ENCODE peak calls at places on chromosome 13, in nine cellular contexts. D is BJ; I is CD8-positive, alpha-beta memory T cell; W is left ventricle myocardium inferior; P is IMR-90; O is heart left ventricle; J is thoracic aorta; K is RWPE2; Z is tibial artery. R is an unnamed sample. For H3K36me3 and H3K27me3, the result is how much of the 10 kb centered on the place peaks cover.

GRCh38 chr13:98284677-98285076 is 107.6 kb upstream of the RNF113B start:
- DNase-seq in O (no peak), J (no peak), I (no peak), P (no peak), D (no peak), W (no peak), K (no peak), Z (no peak), R (no peak)

GRCh38 chr13:59609421-59609820 is 554.3 kb downstream of the DIAPH3 start:
- DNase-seq in Z (no peak), W (no peak), K (no peak), D (no peak), I (no peak), J (no peak), O (no peak), P (no peak), R (no peak)

GRCh38 chr13:53200498-53201453 is 172.2 kb downstream of the OLFM4 start:
- DNase-seq in D (no peak), Z (no peak), O (peak), W (peak), J (no peak), K (no peak), I (no peak), P (peak), R (peak)

GRCh38 chr13:73608157-73608516 is 526.1 kb downstream of the KLF12 start:
- DNase-seq in O (no peak), D (no peak), Z (no peak), I (no peak), J (no peak), K (no peak), W (no peak), P (no peak), R (no peak)

GRCh38 chr13:52447354-52447753 is 3.1 kb downstream of the VPS36 start:
- DNase-seq in P (peak), W (no peak), I (no peak), J (no peak), K (no peak), D (no peak), Z (no peak), O (no peak), R (peak)

GRCh38 chr13:46089213-46089612 is 15.6 kb downstream of the CPB2 start:
- DNase-seq in D (no peak), W (no peak), P (no peak), O (no peak), Z (no peak), K (no peak), J (no peak), I (no peak), R (no peak)

GRCh38 chr13:98575009-98575866 is 1.7 kb downstream of the STK24 start:
- DNase-seq in D (no peak), W (no peak), O (no peak), P (no peak), Z (no peak), K (no peak), I (no peak), J (no peak), R (no peak)

GRCh38 chr13:112567161-112567862 is 20.6 kb downstream of the TUBGCP3 start:
- DNase-seq in J (no peak), O (no peak), W (no peak), Z (no peak), I (no peak), P (peak), K (no peak), D (no peak), R (no peak)

GRCh38 chr13:77737583-77738200 is 40.2 kb downstream of the SLAIN1 start:
- DNase-seq in J (no peak), I (no peak), W (no peak), Z (no peak), D (no peak), P (no peak), K (no peak), O (no peak), R (no peak)

GRCh38 chr13:71880753-71881541 is 13.9 kb upstream of the DACH1 start:
- DNase-seq in O (no peak), Z (no peak), D (no peak), J (no peak), K (no peak), W (no peak), I (no peak), P (no peak), R (no peak)

GRCh38 chr13:36601186-36601585 is 72.6 kb upstream of the SERTM1 start:
- DNase-seq in W (no peak), D (no peak), O (no peak), J (no peak), Z (no peak), I (no peak), K (no peak), P (no peak), R (no peak)

GRCh38 chr13:34035676-34036325 is 217.9 kb downstream of the RFC3 start:
- DNase-seq in K (no peak), Z (no peak), I (no peak), P (no peak), W (no peak), O (no peak), J (no peak), D (no peak), R (no peak)

GRCh38 chr13:52411629-52412028 is 5.7 kb upstream of the THSD1 start:
- DNase-seq in Z (no peak), O (no peak), K (no peak), W (no peak), J (no peak), D (no peak), I (no peak), P (peak), R (no peak)

DNA sequence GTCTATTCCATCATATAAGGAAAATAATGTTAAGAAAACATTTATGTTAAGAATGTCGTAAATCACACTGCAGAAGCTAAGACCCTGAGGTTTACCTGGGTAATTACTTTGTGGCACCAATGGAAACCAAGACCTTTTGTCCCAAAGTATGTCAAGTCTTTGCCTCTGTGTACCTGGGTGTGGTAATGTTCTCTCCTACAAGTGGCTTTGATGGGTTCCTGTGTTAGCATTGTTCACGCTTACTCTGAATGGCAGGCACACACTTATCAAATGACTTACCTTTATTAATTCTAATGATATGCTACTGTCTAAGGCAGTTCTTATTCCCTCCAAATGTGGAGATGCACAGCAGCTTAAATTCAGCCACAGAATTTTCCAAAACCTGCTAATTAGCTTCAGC is 206.1 kb downstream of the KCTD12 start:
- DNase-seq in P (no peak), I (no peak), O (no peak), Z (no peak), J (no peak), K (no peak), W (no peak), D (no peak), R (no peak)
- H3K36me3 ChIP-seq in P (under half), I (under half), O (under half), Z (under half), J (under half), K (under half), W (under half), D (under half), R (under half)

GRCh38 chr13:44352202-44352601 is 21.4 kb upstream of the SERP2 start:
- DNase-seq in W (no peak), P (no peak), Z (no peak), J (no peak), D (no peak), I (no peak), O (no peak), K (no peak), R (no peak)

GRCh38 chr13:44354884-44355283 is 18.7 kb upstream of the SERP2 start:
- DNase-seq in J (no peak), P (no peak), Z (no peak), O (no peak), K (no peak), D (no peak), W (no peak), I (no peak), R (no peak)

GRCh38 chr13:44352671-44353070 is 21.0 kb upstream of the SERP2 start:
- DNase-seq in O (no peak), W (no peak), D (no peak), J (no peak), Z (no peak), I (no peak), K (no peak), P (no peak), R (no peak)

GRCh38 chr13:44355643-44356042 is 18.0 kb upstream of the SERP2 start:
- DNase-seq in D (no peak), I (no peak), K (no peak), W (no peak), J (no peak), P (no peak), O (no peak), Z (no peak), R (no peak)

DNA sequence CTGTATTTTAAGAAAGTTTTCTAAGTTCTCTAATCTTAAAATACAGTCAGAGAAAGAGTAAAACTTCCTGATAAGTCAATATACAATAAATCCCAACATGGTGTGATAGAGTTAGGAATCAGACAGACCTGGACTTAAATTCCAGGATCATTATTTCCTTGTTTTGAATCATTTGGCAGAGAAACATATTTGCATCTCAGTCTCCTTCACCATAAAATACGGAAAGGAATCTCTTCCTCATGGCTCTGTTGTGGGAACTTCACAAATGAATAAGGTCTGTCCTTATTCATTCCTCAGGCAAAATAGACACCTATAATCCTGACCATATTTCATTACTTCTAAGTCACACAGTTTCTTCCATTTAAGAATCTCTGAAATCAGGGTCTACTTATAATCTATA is 19.3 kb upstream of the SERP2 start:
- DNase-seq in K (no peak), I (no peak), D (no peak), O (no peak), J (no peak), Z (no peak), P (no peak), W (no peak), R (no peak)
- H3K27me3 ChIP-seq in K (under half), I (under half), D (under half), O (under half), J (under half), Z (under half), P (under half), W (under half), R (under half)

DNA sequence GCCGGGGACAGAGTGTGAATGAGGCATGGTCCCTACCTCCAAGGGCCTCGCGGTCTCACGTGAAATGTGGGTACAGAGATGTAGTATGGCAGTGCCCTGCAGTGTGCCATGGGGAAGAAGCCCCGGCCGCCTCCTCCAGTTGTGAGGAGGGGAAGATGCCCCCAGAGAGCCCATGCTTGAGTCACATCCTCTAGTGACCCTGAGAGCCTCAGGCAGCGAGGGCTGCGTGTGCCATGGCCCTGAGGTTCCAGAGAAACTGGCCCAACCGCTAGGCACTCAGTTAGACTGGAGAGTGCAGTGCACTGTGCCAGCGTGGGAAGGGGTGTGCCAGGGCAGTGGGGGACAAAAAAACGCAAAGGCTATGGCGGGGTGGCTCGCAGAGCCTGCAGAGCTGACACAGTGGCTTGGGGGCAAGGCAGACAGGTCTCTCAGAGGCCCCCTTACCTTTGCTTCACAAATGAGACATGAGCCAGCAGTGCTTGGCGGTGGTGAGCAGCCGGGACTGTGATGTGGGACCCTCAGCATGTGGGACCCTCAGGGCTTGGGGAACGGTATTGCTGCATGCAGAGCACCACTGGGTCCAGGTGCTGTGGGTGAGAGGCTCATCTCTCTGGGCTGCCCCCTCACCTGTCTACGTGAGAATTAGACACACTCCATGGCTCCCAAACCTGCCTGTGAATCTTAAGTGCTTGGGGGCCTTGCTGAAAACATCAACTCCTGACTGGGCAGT is 106.4 kb downstream of the COL4A2 start:
- DNase-seq in K (no peak), W (no peak), Z (no peak), P (no peak), J (no peak), I (no peak), D (no peak), O (no peak), R (no peak)
- H3K36me3 ChIP-seq in K (under half), W (under half), Z (under half), P (under half), J (under half), I (under half), D (under half), O (under half), R (under half)

GRCh38 chr13:95301135-95301946 is at the start of gene ABCC4:
- DNase-seq in K (peak), I (peak), W (peak), P (peak), D (no peak), Z (peak), O (peak), J (no peak), R (peak)

GRCh38 chr13:95301947-95302386 is 716 bp upstream of the ABCC4 start:
- DNase-seq in I (no peak), W (no peak), J (no peak), Z (no peak), O (no peak), D (no peak), P (no peak), K (no peak), R (no peak)

GRCh38 chr13:95307507-95307906 is 6.3 kb upstream of the ABCC4 start:
- DNase-seq in W (no peak), O (no peak), P (no peak), K (no peak), D (no peak), Z (no peak), I (no peak), J (no peak), R (no peak)

GRCh38 chr13:95300625-95301134 is 571 bp downstream of the ABCC4 start:
- DNase-seq in Z (no peak), O (peak), K (peak), P (peak), I (peak), D (no peak), J (no peak), W (peak), R (peak)

DNA sequence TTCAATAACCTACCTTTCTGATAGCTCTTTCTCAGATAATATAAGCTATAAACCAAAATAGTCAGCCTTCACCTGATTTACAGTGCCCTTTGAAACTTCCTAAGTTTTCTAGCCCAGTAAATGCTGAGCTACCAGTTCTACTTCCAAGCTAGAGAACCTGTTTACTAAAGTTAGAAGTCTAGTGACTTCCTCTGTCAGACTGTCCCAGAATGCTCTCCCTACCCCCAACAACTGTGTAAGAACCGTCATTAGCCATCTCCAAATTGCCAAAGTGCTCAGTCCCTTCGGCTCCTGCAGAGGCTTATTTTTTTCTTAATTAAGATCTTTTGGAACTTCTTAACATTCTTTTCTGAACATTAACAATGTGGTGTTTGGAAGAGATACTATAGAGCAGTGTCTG is 3.2 kb upstream of the ABCC4 start:
- DNase-seq in P (no peak), I (no peak), K (no peak), J (no peak), W (no peak), Z (no peak), D (no peak), O (no peak), R (no peak)
- H3K27me3 ChIP-seq in P (under half), I (under half), K (under half), J (under half), W (under half), Z (under half), D (under half), O (under half), R (under half)

GRCh38 chr13:102862624-102863210 is 16.9 kb downstream of the ERCC5 start:
- DNase-seq in K (no peak), O (no peak), Z (no peak), D (no peak), I (no peak), J (no peak), P (no peak), W (no peak), R (no peak)
- H3K36me3 ChIP-seq in K (half or more), O (under half), Z (half or more), D (under half), I (half or more), J (half or more), P (under half), W (half or more), R (half or more)

GRCh38 chr13:110811008-110811720 is 97.7 kb downstream of the ING1 start:
- DNase-seq in J (no peak), K (no peak), W (no peak), P (no peak), O (no peak), D (peak), Z (no peak), I (no peak), R (no peak)
- H3K27me3 ChIP-seq in J (under half), K (half or more), W (half or more), P (under half), O (under half), D (under half), Z (under half), I (under half), R (under half)

DNA sequence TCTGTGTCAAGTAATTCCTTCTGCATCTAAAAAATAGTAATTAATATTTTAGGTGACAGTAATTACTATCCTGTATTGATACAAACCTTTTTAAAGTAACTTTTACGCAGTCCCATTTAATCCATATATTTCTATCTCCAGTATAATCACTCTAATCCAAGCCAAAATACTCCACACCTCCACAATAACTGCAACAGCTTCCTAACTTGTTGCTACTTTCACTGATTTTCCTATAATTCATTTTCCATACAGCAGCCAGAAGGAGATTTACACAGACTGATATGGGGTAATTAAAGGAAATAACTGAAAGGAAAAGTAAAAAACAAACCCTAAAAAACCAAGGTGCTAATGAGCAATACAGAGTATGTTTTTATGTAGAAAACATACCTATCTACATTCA is 64.9 kb downstream of the RBM26 start:
- DNase-seq in D (no peak), K (no peak), P (no peak), W (no peak), I (no peak), O (no peak), Z (no peak), J (no peak), R (no peak)
- H3K36me3 ChIP-seq in D (under half), K (half or more), P (under half), W (half or more), I (under half), O (under half), Z (half or more), J (under half), R (half or more)

GRCh38 chr13:31756346-31756745 is 17.0 kb downstream of the RXFP2 start:
- DNase-seq in O (no peak), W (no peak), I (no peak), P (peak), J (no peak), K (no peak), D (peak), Z (peak), R (peak)
- H3K27me3 ChIP-seq in O (under half), W (half or more), I (under half), P (under half), J (under half), K (under half), D (under half), Z (under half), R (under half)